ENCODE peak calls at places on chromosomes 3 and 15, in four cellular contexts. S, U, V and T are unnamed samples.

GRCh38 chr3:142586803-142587406 is 8.4 kb upstream of the ATR start:
- DNase-seq in S (peak; percentile 58), U (peak; percentile 79), V (peak; percentile 64), T (peak; percentile 73)

GRCh38 chr3:64321747-64322146 is 96.5 kb upstream of the PRICKLE2 start:
- DNase-seq in S (no peak), U (peak; percentile 93), V (peak; percentile 32), T (peak; percentile 85)

GRCh38 chr15:96230557-96231181 is 99.8 kb upstream of the NR2F2 start:
- DNase-seq in S (no peak), U (peak; percentile 40), V (no peak), T (peak; percentile 72)

GRCh38 chr3:121809249-121809648 is 25.6 kb downstream of the IQCB1 start:
- DNase-seq in S (no peak), U (no peak), V (no peak), T (no peak)

GRCh38 chr15:94383706-94384105 is 152.3 kb downstream of the MCTP2 start:
- DNase-seq in S (no peak), U (peak; percentile 55), V (peak; percentile 46), T (peak; percentile 18)

GRCh38 chr3:10848261-10848660 is 32.2 kb downstream of the SLC6A11 start:
- DNase-seq in S (no peak), U (no peak), V (no peak), T (no peak)

GRCh38 chr3:63976166-63976861 is 47.0 kb downstream of the PSMD6 start:
- DNase-seq in S (no peak), U (peak; percentile 94), V (peak; percentile 57), T (peak; percentile 96)

GRCh38 chr15:76190767-76191538 is 120.3 kb downstream of the ETFA start:
- DNase-seq in S (peak; percentile 63), U (peak; percentile 73), V (peak; percentile 73), T (peak; percentile 62)

GRCh38 chr3:146503459-146504202 is 34.3 kb upstream of the PLSCR2 start:
- DNase-seq in S (no peak), U (peak; percentile 94), V (peak; percentile 74), T (peak; percentile 95)

GRCh38 chr15:60444289-60444912 is 34.5 kb downstream of the ICE2 start:
- DNase-seq in S (no peak), U (peak; percentile 52), V (peak; percentile 4), T (peak; percentile 51)
- H3K14ac ChIP-seq in S (no peak overlapping the region), U (no peak overlapping the region), V (no peak overlapping the region), T (no peak overlapping the region)

GRCh38 chr3:37826933-37827332 is 34.7 kb upstream of the CTDSPL start:
- DNase-seq in S (no peak), U (no peak), V (no peak), T (no peak)
- H4K8ac ChIP-seq in S (no peak overlapping the region), U (no peak overlapping the region), V (no peak overlapping the region), T (no peak overlapping the region)

GRCh38 chr15:26661727-26662126 is 111.1 kb downstream of the GABRB3 start:
- DNase-seq in S (no peak), U (no peak), V (no peak), T (no peak)

GRCh38 chr15:26667222-26667988 is 105.5 kb downstream of the GABRB3 start:
- DNase-seq in S (no peak), U (no peak), V (no peak), T (no peak)

GRCh38 chr15:26661107-26661506 is 111.8 kb downstream of the GABRB3 start:
- DNase-seq in S (no peak), U (no peak), V (no peak), T (no peak)

GRCh38 chr15:26665950-26666921 is 106.6 kb downstream of the GABRB3 start:
- DNase-seq in S (no peak), U (no peak), V (no peak), T (no peak)

DNA sequence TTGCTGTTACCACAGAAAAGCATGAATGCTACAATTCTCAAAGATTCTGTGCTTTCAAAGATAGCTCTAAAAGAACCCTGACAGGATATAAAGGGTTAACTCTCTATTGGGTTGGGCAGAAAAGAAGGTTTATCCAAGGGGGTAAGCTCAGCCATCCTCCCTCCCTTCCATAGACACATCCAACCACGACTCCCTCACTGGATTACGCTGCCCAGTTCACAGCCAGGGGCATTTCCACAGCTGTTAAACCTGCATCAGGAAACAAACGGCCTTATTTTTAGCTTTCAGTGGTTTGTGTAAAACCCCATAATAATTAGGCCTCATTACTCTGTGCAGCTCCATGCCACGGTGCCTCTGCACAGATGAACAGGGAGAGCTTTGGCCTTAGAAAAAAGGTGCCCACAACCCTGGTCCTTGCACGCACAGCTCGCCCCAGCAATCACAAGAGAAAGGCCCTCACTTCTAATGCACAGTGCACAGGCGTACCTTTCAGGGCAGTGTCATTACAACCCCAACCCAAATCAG is 110.6 kb downstream of the GABRB3 start:
- DNase-seq in S (no peak), U (no peak), V (no peak), T (no peak)
- H3K14ac ChIP-seq in S (no peak overlapping the region), U (no peak overlapping the region), V (no peak overlapping the region), T (no peak overlapping the region)

GRCh38 chr3:149181179-149181578 is 40.5 kb downstream of the CP start:
- DNase-seq in S (no peak), U (no peak), V (no peak), T (no peak)
- H4K8ac ChIP-seq in S (no peak overlapping the region), U (peak overlapping the region; percentile 12), V (no peak overlapping the region), T (peak overlapping the region; percentile 27)

GRCh38 chr3:25664066-25664809 is 469 bp downstream of the TOP2B start:
- DNase-seq in S (peak; percentile 68), U (peak; percentile 65), V (peak; percentile 46), T (peak; percentile 41)
- H3K14ac ChIP-seq in S (peak overlapping the region; percentile 21), U (peak overlapping the region; percentile 91), V (peak overlapping the region; percentile 61), T (peak overlapping the region; percentile 80)